ENCODE peak calls at places on chromosomes 12 and 14, in eight cellular contexts. L is right lobe of liver, X is amygdala, N is ecto neural progenitor cell, U is cardiac fibroblast, B is COR-L47, H is naive B cell, P is activated T-cell treated with anti-CD3 and anti-CD28 coated beads for 4 hours. K is an unnamed sample.

GRCh38 chr12:108268397-108268796 is 70.7 kb downstream of the CMKLR1 start:
- DNase-seq in H (no peak), L (no peak), B (no peak), X (no peak), U (no peak), N (no peak), P (no peak), K (no peak)

GRCh38 chr14:57066887-57067513 is 201.7 kb downstream of the EXOC5 start:
- DNase-seq in B (peak; percentile 6), P (no peak), U (peak; percentile 28), X (peak; percentile 0), N (peak; percentile 82), H (no peak), L (peak; percentile 72), K (no peak)

GRCh38 chr12:109764776-109765492 is 51.3 kb downstream of the FAM222A start:
- DNase-seq in X (no peak), B (no peak), U (no peak), P (no peak), L (peak; percentile 32), N (peak; percentile 44), H (no peak), K (peak; percentile 55)

GRCh38 chr12:82529096-82529495 is 157.6 kb upstream of the TMTC2 start:
- DNase-seq in U (no peak), N (no peak), H (no peak), X (no peak), P (no peak), L (no peak), B (no peak), K (no peak)

GRCh38 chr12:60335765-60336164 is 739.9 kb downstream of the SLC16A7 start:
- DNase-seq in L (no peak), N (no peak), H (no peak), X (no peak), B (no peak), P (no peak), U (peak; percentile 58), K (no peak)

GRCh38 chr12:92457458-92458195 is 245.2 kb upstream of the PLEKHG7 start:
- DNase-seq in P (no peak), X (no peak), L (no peak), U (no peak), H (no peak), N (no peak), B (no peak), K (no peak)

GRCh38 chr12:120649442-120650248 is 9.2 kb downstream of the CABP1 start:
- DNase-seq in U (no peak), X (no peak), H (no peak), N (peak; percentile 75), B (no peak), L (no peak), P (no peak), K (no peak)

GRCh38 chr12:127479256-127479655 is 787.7 kb upstream of the TMEM132C start:
- DNase-seq in H (no peak), N (no peak), U (no peak), B (no peak), P (no peak), X (no peak), L (no peak), K (no peak)

K was measured in posterior vena cava.